ENCODE peak calls at places on chromosome X, in seven cellular contexts. N is uterus, U is HFF-Myc, X is A673, H is astrocyte of the cerebellum, K is esophagus squamous epithelium, Q is SK-N-SH. S is an unnamed sample.

GRCh38 chrX:103688949-103689348 is 2.5 kb upstream of the MORF4L2 start:
- DNase-seq in X (peak), K (no peak), U (no peak), N (no peak), Q (peak), H (no peak), S (no peak)

GRCh38 chrX:40095588-40096394 is 2.0 kb downstream of the BCOR start:
- DNase-seq in U (no peak), K (no peak), H (no peak), N (no peak), Q (peak), X (no peak), S (no peak)

GRCh38 chrX:63506320-63506719 is 155.2 kb upstream of the SPIN4 start:
- DNase-seq in N (no peak), H (peak), K (no peak), U (no peak), X (peak), Q (peak), S (no peak)

GRCh38 chrX:44462851-44463250 is 79.8 kb downstream of the FUNDC1 start:
- DNase-seq in K (no peak), X (peak), H (no peak), N (no peak), Q (no peak), U (no peak), S (peak)

GRCh38 chrX:8364369-8365141 is 100.1 kb upstream of the VCX3B start:
- DNase-seq in X (peak), H (no peak), N (no peak), Q (peak), U (no peak), K (no peak), S (no peak)

GRCh38 chrX:23616361-23616760 is 50.9 kb upstream of the PRDX4 start:
- DNase-seq in Q (peak), U (no peak), K (no peak), H (no peak), X (peak), N (no peak), S (no peak)

GRCh38 chrX:4240541-4241194 is 527.2 kb upstream of the PRKX start:
- DNase-seq in K (no peak), X (peak), U (no peak), N (no peak), Q (no peak), H (no peak), S (no peak)

GRCh38 chrX:24877854-24878650 is 137.7 kb downstream of the ARX start:
- DNase-seq in U (no peak), X (no peak), K (no peak), N (no peak), Q (no peak), H (peak), S (no peak)

GRCh38 chrX:93875621-93876282 is 201.7 kb downstream of the FAM133A start:
- DNase-seq in H (no peak), X (no peak), K (no peak), N (no peak), Q (no peak), U (no peak), S (no peak)

GRCh38 chrX:12997898-12998687 is 23.2 kb downstream of the TMSB4X start:
- DNase-seq in Q (no peak), X (no peak), K (no peak), N (no peak), U (no peak), H (no peak), S (no peak)

GRCh38 chrX:39725928-39726619 is 371.7 kb downstream of the BCOR start:
- DNase-seq in X (peak), U (peak), N (peak), K (no peak), H (peak), Q (peak), S (no peak)

GRCh38 chrX:16479206-16479869 is 170.6 kb upstream of the S100G start:
- DNase-seq in X (no peak), U (no peak), K (no peak), N (no peak), Q (no peak), H (no peak), S (no peak)

GRCh38 chrX:45449982-45450381 is 249.3 kb upstream of the DIPK2B start:
- DNase-seq in U (no peak), H (peak), N (no peak), K (no peak), Q (no peak), X (no peak), S (no peak)

GRCh38 chrX:85375333-85375738 is 4.1 kb downstream of the POF1B start:
- DNase-seq in X (no peak), H (no peak), K (no peak), Q (peak), U (no peak), N (no peak), S (no peak)

GRCh38 chrX:96715412-96715940 is 30.8 kb downstream of the DIAPH2 start:
- DNase-seq in Q (no peak), K (no peak), H (no peak), N (no peak), U (no peak), X (no peak), S (no peak)

GRCh38 chrX:25028726-25029125 is 13.0 kb upstream of the ARX start:
- DNase-seq in H (peak), Q (no peak), K (no peak), X (peak), N (no peak), U (no peak), S (no peak)

GRCh38 chrX:13265549-13266132 is 54.2 kb downstream of the ATXN3L start:
- DNase-seq in K (no peak), N (no peak), U (no peak), Q (no peak), H (no peak), X (no peak), S (no peak)

GRCh38 chrX:16711219-16712115 is 1.0 kb downstream of the CTPS2 start:
- DNase-seq in Q (peak), N (no peak), H (no peak), K (no peak), X (peak), U (no peak), S (no peak)

GRCh38 chrX:35664838-35665237 is 133.3 kb upstream of the MAGEB16 start:
- DNase-seq in N (no peak), U (no peak), K (no peak), Q (no peak), H (no peak), X (peak), S (no peak)

GRCh38 chrX:57528670-57529255 is 63.0 kb upstream of the ZXDB start:
- DNase-seq in N (no peak), U (no peak), H (no peak), X (peak), Q (no peak), K (no peak), S (no peak)

GRCh38 chrX:108225456-108225730 is 133.8 kb downstream of the ATG4A start:
- DNase-seq in H (peak), N (no peak), K (no peak), U (no peak), X (no peak), Q (no peak), S (no peak)

GRCh38 chrX:40083120-40083978 is 14.4 kb downstream of the BCOR start:
- DNase-seq in N (peak), X (no peak), H (no peak), U (no peak), K (no peak), Q (no peak), S (no peak)

GRCh38 chrX:10988653-10989052 is 122.5 kb upstream of the HCCS start:
- DNase-seq in U (no peak), H (no peak), N (no peak), Q (no peak), X (no peak), K (no peak), S (no peak)

GRCh38 chrX:122940199-122940598 is 243.9 kb upstream of the GRIA3 start:
- DNase-seq in Q (no peak), N (no peak), K (no peak), H (no peak), X (no peak), U (no peak), S (no peak)

GRCh38 chrX:122943918-122944317 is 240.2 kb upstream of the GRIA3 start:
- DNase-seq in U (no peak), N (no peak), K (no peak), Q (no peak), X (no peak), H (peak), S (no peak)

GRCh38 chrX:122945328-122945727 is 238.8 kb upstream of the GRIA3 start:
- DNase-seq in X (no peak), N (no peak), Q (no peak), K (no peak), H (no peak), U (no peak), S (no peak)

DNA sequence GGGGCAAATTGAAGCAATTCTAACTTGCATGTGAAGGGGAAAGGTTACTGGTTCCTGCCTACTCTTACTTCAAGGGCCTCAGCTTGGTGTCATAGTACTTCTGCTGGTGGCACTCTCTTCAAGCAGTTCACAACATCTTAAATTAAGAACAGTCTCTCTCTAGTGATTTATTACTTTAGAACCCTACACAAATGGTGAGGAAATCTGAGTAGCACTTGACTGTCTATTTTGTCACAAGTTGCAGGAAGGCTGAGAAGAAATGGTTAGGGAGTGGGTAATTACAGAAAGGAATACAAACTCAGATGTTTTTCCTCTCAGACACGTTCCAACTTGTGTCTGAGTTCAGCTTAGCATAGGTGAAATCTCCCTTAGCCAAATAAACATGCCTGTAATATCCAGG is 242.3 kb upstream of the GRIA3 start:
- DNase-seq in Q (no peak), U (no peak), K (no peak), X (no peak), N (no peak), H (no peak), S (no peak)
- TF ChIP-seq CTCF in Q (no peak), U (no peak), K (no peak), X (no peak), N (no peak), H (no peak), S (no peak)

GRCh38 chrX:21975242-21975641 is 34.7 kb downstream of the SMS start:
- DNase-seq in K (no peak), N (no peak), H (no peak), Q (no peak), X (no peak), U (no peak), S (no peak)
- H3K4me3 ChIP-seq in K (no peak), N (no peak), H (no peak), Q (no peak), X (no peak), U (no peak), S (no peak)

DNA sequence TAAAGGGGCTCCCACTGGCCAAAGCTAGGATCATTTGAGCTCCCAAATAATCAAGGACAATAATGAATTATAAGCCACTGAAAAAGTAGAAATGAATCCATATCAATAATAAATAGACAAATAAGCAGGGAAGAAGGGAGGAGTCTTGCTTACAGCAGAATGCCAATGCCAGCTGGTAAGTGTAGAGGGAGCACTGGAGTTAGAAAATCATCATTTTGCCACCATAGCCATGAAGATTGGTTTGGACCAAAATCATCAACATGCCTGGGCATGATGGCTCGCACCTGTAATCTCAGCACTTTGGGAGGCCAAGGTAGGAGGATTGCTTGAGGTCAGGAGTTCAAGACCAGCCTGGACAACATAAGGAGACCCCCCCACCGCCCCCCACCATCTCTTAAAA is 20.4 kb upstream of the SH3KBP1 start:
- DNase-seq in H (no peak), U (no peak), K (no peak), Q (no peak), X (no peak), N (no peak), S (no peak)
- TF ChIP-seq CTCF in H (peak), U (no peak), K (no peak), Q (no peak), X (no peak), N (no peak), S (no peak)

DNA sequence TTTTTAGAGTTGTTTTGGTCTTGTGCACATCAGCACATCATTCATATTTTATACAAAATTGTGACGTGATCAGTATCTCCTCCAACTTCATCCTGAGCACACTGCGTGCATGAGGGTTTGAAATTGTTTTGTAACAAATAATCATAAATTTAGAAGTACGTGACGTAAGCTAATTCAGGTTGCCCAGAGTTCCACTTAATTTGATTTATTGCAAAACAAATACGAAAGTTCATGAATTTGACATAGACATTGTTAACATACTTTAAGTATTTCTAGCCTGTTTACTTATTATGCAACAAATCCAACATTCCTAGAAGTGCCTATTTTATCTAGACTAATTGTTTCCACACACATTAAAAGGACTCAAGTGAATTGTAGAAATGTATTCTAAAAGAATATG is 48.3 kb downstream of the MAP7D3 start:
- DNase-seq in U (no peak), H (no peak), K (no peak), Q (no peak), N (no peak), X (no peak), S (no peak)
- H3K4me3 ChIP-seq in U (no peak), H (no peak), K (no peak), Q (no peak), N (no peak), X (no peak), S (peak)

DNA sequence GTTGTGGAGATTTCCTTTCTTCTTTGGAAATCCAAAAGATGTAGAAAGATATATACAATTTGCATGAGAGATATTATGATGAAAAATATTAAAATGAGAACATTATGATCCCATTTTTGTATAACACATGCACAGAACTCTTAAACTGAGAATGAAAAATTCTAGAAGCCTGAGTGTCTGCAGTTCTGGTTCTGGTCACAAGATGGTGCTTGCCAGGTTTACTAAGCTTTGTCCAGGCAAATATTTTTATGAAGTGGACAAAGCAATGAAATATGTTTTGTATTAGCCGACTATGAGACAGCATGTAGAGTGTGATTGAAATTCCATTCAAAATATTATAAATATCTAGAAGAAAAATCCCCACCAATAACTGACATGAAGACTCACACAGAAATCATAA is 2.2 kb downstream of the PWWP3B start:
- DNase-seq in H (peak), Q (peak), U (no peak), N (no peak), K (no peak), X (no peak), S (no peak)
- TF ChIP-seq CTCF in H (peak), Q (peak), U (peak), N (peak), K (no peak), X (peak), S (no peak)

GRCh38 chrX:118727686-118728339 is 407 bp downstream of the IL13RA1 start:
- DNase-seq in X (no peak), N (peak), Q (no peak), U (no peak), K (no peak), H (no peak), S (peak)

GRCh38 chrX:118729043-118729652 is 1.7 kb downstream of the IL13RA1 start:
- DNase-seq in H (no peak), Q (no peak), X (no peak), K (no peak), N (no peak), U (no peak), S (no peak)

GRCh38 chrX:118724352-118724751 is 3.1 kb upstream of the IL13RA1 start:
- DNase-seq in U (no peak), K (no peak), X (no peak), H (no peak), N (no peak), Q (no peak), S (no peak)

GRCh38 chrX:118724775-118725174 is 2.6 kb upstream of the IL13RA1 start:
- DNase-seq in Q (no peak), K (no peak), N (no peak), X (no peak), H (no peak), U (no peak), S (no peak)

DNA sequence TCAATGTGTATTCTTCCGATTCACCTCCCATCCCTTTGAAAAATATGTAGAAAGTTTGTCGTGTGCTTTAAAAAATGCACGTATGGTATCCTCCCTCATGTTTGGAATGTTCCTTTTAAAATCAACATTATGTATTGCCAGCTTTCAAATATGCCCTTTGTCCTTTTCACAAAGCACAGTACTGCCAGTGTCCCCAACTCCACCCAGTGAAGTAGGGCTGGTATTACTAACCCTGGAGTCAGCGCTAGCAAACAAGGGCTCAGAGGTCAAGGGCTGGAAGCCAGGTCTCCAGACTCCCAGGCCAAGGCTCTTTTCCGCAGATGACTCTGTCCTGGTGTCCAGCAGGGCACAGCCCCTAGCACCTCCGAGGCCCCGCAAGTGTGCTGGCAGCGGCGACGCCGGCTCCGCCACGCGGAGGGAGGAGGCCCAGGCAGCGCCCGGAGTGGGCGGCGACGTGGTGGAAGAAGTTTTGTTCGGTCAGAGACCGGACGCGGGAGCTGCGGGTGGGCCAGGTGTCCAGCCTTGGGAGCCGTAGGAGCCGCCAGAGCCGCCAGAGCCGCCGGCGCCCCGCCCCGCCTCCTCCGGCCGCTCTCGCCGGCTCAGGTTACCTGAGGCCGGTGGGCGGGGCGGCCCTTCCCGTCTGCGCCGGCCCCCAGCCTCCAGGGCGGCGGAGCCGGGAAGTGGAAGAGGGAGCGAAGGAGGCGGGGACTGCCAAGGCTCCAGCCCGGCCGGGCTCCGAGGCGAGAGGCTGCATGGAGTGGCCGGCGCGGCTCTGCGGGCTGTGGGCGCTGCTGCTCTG is at the start of gene IL13RA1:
- DNase-seq in U (peak), Q (peak), H (peak), X (peak), K (no peak), N (peak), S (peak)
- H3K4me3 ChIP-seq in U (peak), Q (peak), H (peak), X (peak), K (peak), N (peak), S (peak)

GRCh38 chrX:318068-318738 is 393 bp downstream of the GTPBP6 start:
- DNase-seq in H (peak), U (peak), X (peak), Q (peak), K (no peak), N (peak), S (peak)

GRCh38 chrX:320126-320783 is 1.7 kb upstream of the GTPBP6 start:
- DNase-seq in Q (no peak), N (peak), X (no peak), H (no peak), U (no peak), K (no peak), S (peak)

GRCh38 chrX:317424-318067 is 1.1 kb downstream of the GTPBP6 start:
- DNase-seq in N (no peak), H (no peak), U (no peak), Q (peak), X (no peak), K (no peak), S (no peak)

GRCh38 chrX:319579-320125 is 1.1 kb upstream of the GTPBP6 start:
- DNase-seq in Q (no peak), X (no peak), U (no peak), H (no peak), K (no peak), N (peak), S (peak)

DNA sequence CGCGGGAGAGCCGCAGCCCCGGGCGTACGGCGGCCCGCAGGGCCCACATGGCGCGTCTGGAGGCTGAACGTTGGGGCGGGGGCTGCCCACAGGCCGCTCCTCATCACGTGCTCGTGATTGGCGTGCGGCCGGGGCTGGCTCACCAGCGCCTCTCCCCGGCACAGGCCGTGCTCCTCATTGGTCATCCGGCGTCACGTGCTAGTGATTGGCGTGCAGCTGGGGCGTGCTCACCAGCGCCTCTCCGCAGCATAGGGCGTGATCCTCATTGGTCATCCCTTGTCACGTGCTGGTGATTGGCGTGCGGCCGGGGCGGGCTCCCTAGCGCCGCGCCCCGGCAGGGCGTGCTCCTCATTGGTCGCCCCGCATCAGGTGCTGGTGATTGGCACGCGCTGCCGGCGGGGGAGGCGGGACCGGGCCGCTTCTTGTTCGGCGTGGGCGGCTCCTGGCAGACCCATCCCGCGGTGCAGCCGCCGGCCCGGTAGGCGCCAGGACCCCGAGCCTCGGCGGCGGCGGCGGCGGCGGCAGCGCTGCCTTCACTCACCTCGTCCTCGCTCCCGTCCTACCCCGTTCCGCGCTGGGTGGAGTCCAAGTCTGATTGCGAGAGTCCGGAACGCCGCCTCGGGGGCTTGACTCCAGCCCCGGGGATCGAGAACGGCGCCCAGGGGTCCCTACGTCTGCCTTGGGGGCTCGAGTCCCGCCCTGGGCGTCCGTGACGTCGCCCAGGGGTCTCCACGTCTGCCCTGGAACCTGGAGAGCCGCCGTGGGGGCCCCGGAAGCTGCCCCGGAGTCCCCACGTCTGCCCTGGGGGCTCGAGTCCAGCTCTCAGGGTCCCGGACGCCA is at the start of gene GTPBP6:
- DNase-seq in H (peak), Q (peak), K (no peak), U (peak), N (peak), X (peak), S (peak)
- TF ChIP-seq CTCF in H (peak), Q (peak), K (no peak), U (no peak), N (no peak), X (peak), S (no peak)

GRCh38 chrX:46662188-46662587 is 88.6 kb downstream of the CHST7 start:
- DNase-seq in K (no peak), Q (peak), U (no peak), H (no peak), N (no peak), X (no peak), S (no peak)
- H3K4me3 ChIP-seq in K (no peak), Q (no peak), U (no peak), H (no peak), N (no peak), X (no peak), S (no peak)